ENCODE peak calls at places on chromosomes 2 and 18, in four cellular contexts. J, Z, T and S are unnamed samples.

GRCh38 chr2:227610123-227610522 is 4.5 kb downstream of the SCYGR3 start:
- DNase-seq in T (no peak), Z (no peak), J (no peak), S (no peak)

GRCh38 chr2:217713395-217714267 is 289.2 kb downstream of the TNS1 start:
- DNase-seq in T (peak), J (no peak), Z (peak), S (peak)

GRCh38 chr2:237693281-237694039 is 66.1 kb downstream of the LRRFIP1 start:
- DNase-seq in Z (no peak), T (peak), J (no peak), S (no peak)

GRCh38 chr2:62447411-62447810 is 58.6 kb downstream of the TMEM17 start:
- DNase-seq in Z (no peak), T (no peak), J (no peak), S (no peak)

GRCh38 chr2:65061910-65062339 is 5.7 kb downstream of the CEP68 start:
- DNase-seq in Z (no peak), J (no peak), T (no peak), S (no peak)

GRCh38 chr2:68907923-68908253 is 36.7 kb upstream of the BMP10 start:
- DNase-seq in Z (no peak), T (no peak), J (no peak), S (no peak)

GRCh38 chr2:127226520-127227263 is 6.6 kb upstream of the CYP27C1 start:
- DNase-seq in J (peak), Z (no peak), T (peak), S (no peak)

GRCh38 chr2:153477641-153478288 is 797 bp downstream of the RPRM start:
- DNase-seq in T (no peak), Z (no peak), J (no peak), S (peak)

GRCh38 chr2:215969131-215969841 is 44.1 kb downstream of the MREG start:
- DNase-seq in Z (no peak), T (no peak), J (no peak), S (no peak)

GRCh38 chr18:26745288-26745975 is 120.1 kb downstream of the AQP4 start:
- DNase-seq in T (no peak), Z (no peak), J (no peak), S (no peak)

GRCh38 chr18:36814994-36815393 is 13.8 kb downstream of the TPGS2 start:
- DNase-seq in J (no peak), Z (peak), T (no peak), S (no peak)

GRCh38 chr2:223642496-223642895 is 40.3 kb upstream of the SCG2 start:
- DNase-seq in Z (no peak), J (no peak), T (no peak), S (no peak)

GRCh38 chr2:101369100-101369499 is 18.2 kb downstream of the CREG2 start:
- DNase-seq in T (no peak), Z (no peak), J (no peak), S (no peak)

GRCh38 chr2:27233341-27233740 is 16.2 kb downstream of the CAD start:
- DNase-seq in J (no peak), T (no peak), Z (no peak), S (no peak)

GRCh38 chr2:29014331-29014730 is 33.2 kb downstream of the TOGARAM2 start:
- DNase-seq in Z (no peak), T (no peak), J (no peak), S (no peak)

GRCh38 chr2:239747771-239748170 is 277.4 kb downstream of the NDUFA10 start:
- DNase-seq in Z (no peak), J (no peak), T (no peak), S (no peak)

GRCh38 chr18:63132819-63133200 is 186.8 kb downstream of the BCL2 start:
- DNase-seq in J (no peak), T (no peak), Z (no peak), S (no peak)

GRCh38 chr2:20576598-20577115 is 74.2 kb downstream of the HS1BP3 start:
- DNase-seq in T (no peak), Z (no peak), J (peak), S (no peak)

GRCh38 chr2:237336131-237336530 is 77.8 kb downstream of the COL6A3 start:
- DNase-seq in J (no peak), T (no peak), Z (no peak), S (no peak)

GRCh38 chr18:13217466-13217961 is 1.0 kb upstream of the LDLRAD4 start:
- DNase-seq in J (no peak), T (no peak), Z (peak), S (peak)

GRCh38 chr2:182078988-182079602 is 93.4 kb downstream of the PPP1R1C start:
- DNase-seq in J (no peak), Z (no peak), T (no peak), S (no peak)

GRCh38 chr2:9424447-9425164 is 1.2 kb downstream of the CPSF3 start:
- DNase-seq in Z (no peak), J (no peak), T (no peak), S (no peak)

GRCh38 chr18:64639536-64639935 is 490.6 kb upstream of the LINC00305 start:
- DNase-seq in J (no peak), Z (no peak), T (no peak), S (no peak)

GRCh38 chr2:238382381-238382781 is 44.3 kb upstream of the ASB1 start:
- DNase-seq in J (no peak), Z (no peak), T (no peak), S (no peak)

GRCh38 chr2:43399515-43400245 is 173.3 kb upstream of the ZFP36L2 start:
- DNase-seq in Z (no peak), J (no peak), T (no peak), S (no peak)

GRCh38 chr2:33873206-33873605 is 274.1 kb upstream of the FAM98A start:
- DNase-seq in Z (no peak), J (no peak), T (no peak), S (no peak)

GRCh38 chr18:71116535-71116934 is 827.7 kb downstream of the SOCS6 start:
- DNase-seq in Z (no peak), J (no peak), T (no peak), S (no peak)

GRCh38 chr2:20544093-20544747 is 97.3 kb downstream of the RHOB start:
- DNase-seq in Z (no peak), J (no peak), T (no peak), S (no peak)

GRCh38 chr2:71936076-71937030 is 211.3 kb downstream of the CYP26B1 start:
- DNase-seq in Z (peak), J (no peak), T (no peak), S (no peak)

GRCh38 chr2:117128471-117128870 is 686.0 kb upstream of the DDX18 start:
- DNase-seq in T (peak), Z (no peak), J (no peak), S (no peak)

GRCh38 chr2:37890893-37891495 is 34.1 kb upstream of the RMDN2 start:
- DNase-seq in Z (peak), J (no peak), T (peak), S (peak)

GRCh38 chr18:79650959-79651358 is 28.6 kb upstream of the CTDP1 start:
- DNase-seq in J (no peak), T (no peak), Z (no peak), S (no peak)

GRCh38 chr2:225429718-225430117 is 30.2 kb downstream of the NYAP2 start:
- DNase-seq in T (no peak), J (no peak), Z (no peak), S (peak)
- TF ChIP-seq REST in T (no peak), J (no peak), Z (no peak), S (no peak)

GRCh38 chr2:39109543-39109942 is 11.3 kb downstream of the SOS1 start:
- DNase-seq in J (no peak), T (no peak), Z (no peak), S (no peak)

GRCh38 chr2:39119732-39120520 is 925 bp downstream of the SOS1 start:
- DNase-seq in Z (peak), J (no peak), T (peak), S (peak)

GRCh38 chr2:39118786-39119499 is 1.9 kb downstream of the SOS1 start:
- DNase-seq in J (no peak), Z (no peak), T (no peak), S (no peak)

GRCh38 chr2:39115556-39115955 is 5.3 kb downstream of the SOS1 start:
- DNase-seq in Z (no peak), J (no peak), T (no peak), S (no peak)

DNA sequence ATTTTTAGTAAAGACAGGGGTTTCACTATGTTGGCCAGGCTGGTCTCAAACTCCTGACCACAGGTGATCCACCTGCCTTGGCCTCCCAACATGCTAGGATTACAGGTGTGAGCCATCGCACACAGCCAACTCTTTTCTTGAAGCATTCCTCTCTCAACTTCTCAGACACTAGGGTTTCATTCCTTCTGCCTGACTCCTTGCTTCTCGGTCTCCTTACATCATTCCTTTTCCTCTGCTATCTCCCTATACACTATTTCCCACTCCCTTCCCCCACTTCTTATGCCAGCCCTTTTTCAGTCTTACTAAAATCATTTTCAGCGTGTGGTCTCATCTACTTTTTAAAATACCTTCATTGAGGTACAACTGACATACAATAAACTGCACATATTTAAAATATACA is 6.1 kb downstream of the SOS1 start:
- DNase-seq in J (no peak), T (no peak), Z (no peak), S (no peak)
- TF ChIP-seq CREB1 in J (no peak), T (no peak), Z (no peak), S (no peak)

GRCh38 chr2:233976087-233976486 is 58.9 kb downstream of the TRPM8 start:
- DNase-seq in T (no peak), Z (no peak), J (no peak), S (no peak)

GRCh38 chr2:233976690-233977294 is 59.6 kb downstream of the TRPM8 start:
- DNase-seq in T (peak), J (peak), Z (peak), S (peak)

GRCh38 chr2:233979748-233980147 is 62.6 kb downstream of the TRPM8 start:
- DNase-seq in T (no peak), J (no peak), Z (no peak), S (no peak)

GRCh38 chr2:233974530-233975071 is 57.4 kb downstream of the TRPM8 start:
- DNase-seq in T (peak), J (no peak), Z (no peak), S (no peak)

GRCh38 chr2:233977296-233977837 is 60.2 kb downstream of the TRPM8 start:
- DNase-seq in J (no peak), Z (no peak), T (no peak), S (peak)
- TF ChIP-seq REST in J (no peak), Z (no peak), T (peak), S (peak)

GRCh38 chr2:95025406-95026319 is at the start of gene MAL:
- DNase-seq in J (no peak), T (no peak), Z (peak), S (peak)
- TF ChIP-seq CREB1 in J (no peak), T (no peak), Z (no peak), S (no peak)